ENCODE peak calls at places on chromosomes 5 and 9, in ten cellular contexts. L is prostate gland, G is brain microvascular endothelial cell, I is MM.1S, H is left ventricle myocardium inferior, Q is psoas muscle, K is RWPE2, P is left lung, W is GM12878, R is IMR-90. E is an unnamed sample. For H3K36me3, the result is how much of the 10 kb centered on the place peaks cover.

GRCh38 chr5:18772475-18772874 is 1138.2 kb downstream of the TAF11L14 start:
- DNase-seq in I (peak), W (no peak), P (no peak), L (no peak), G (no peak), Q (no peak), R (no peak), H (no peak), K (no peak), E (no peak)

GRCh38 chr9:99590879-99591278 is 230.8 kb upstream of the NR4A3 start:
- DNase-seq in L (no peak), K (no peak), R (no peak), Q (no peak), G (no peak), P (no peak), W (no peak), I (no peak), H (no peak), E (no peak)

GRCh38 chr5:149853019-149853648 is 91.5 kb downstream of the PDE6A start:
- DNase-seq in W (no peak), G (peak), P (peak), L (peak), K (no peak), H (peak), I (peak), Q (peak), R (peak), E (peak)

GRCh38 chr9:131835132-131835910 is 95.4 kb upstream of the RAPGEF1 start:
- DNase-seq in K (no peak), G (no peak), I (no peak), Q (peak), L (no peak), H (no peak), P (no peak), R (peak), W (no peak), E (no peak)

GRCh38 chr9:120608421-120608820 is 28.5 kb upstream of the CDK5RAP2 start:
- DNase-seq in L (no peak), G (no peak), K (no peak), Q (no peak), H (no peak), W (no peak), P (no peak), R (peak), I (no peak), E (no peak)

GRCh38 chr9:95102572-95102971 is 214.9 kb downstream of the FANCC start:
- DNase-seq in K (no peak), G (no peak), I (no peak), H (no peak), L (no peak), R (no peak), Q (no peak), P (no peak), W (no peak), E (no peak)

GRCh38 chr5:142356318-142356715 is 31.5 kb upstream of the SPRY4 start:
- DNase-seq in K (no peak), P (no peak), R (peak), G (no peak), W (no peak), H (no peak), Q (no peak), L (no peak), I (no peak), E (no peak)

GRCh38 chr5:110917161-110917875 is 154.2 kb upstream of the TSLP start:
- DNase-seq in P (no peak), L (no peak), H (no peak), R (peak), K (no peak), I (no peak), G (peak), Q (no peak), W (no peak), E (no peak)

GRCh38 chr5:945691-946541 is 53.2 kb downstream of the TRIP13 start:
- DNase-seq in P (no peak), W (no peak), I (no peak), Q (peak), L (no peak), G (no peak), H (no peak), R (no peak), K (peak), E (no peak)

GRCh38 chr5:147403659-147404640 is 105.9 kb downstream of the DPYSL3 start:
- DNase-seq in L (peak), P (peak), K (no peak), H (no peak), W (peak), I (peak), Q (peak), G (peak), R (peak), E (peak)

GRCh38 chr9:123742009-123742767 is 187.7 kb downstream of the DENND1A start:
- DNase-seq in W (no peak), H (peak), I (no peak), R (peak), G (no peak), Q (peak), K (no peak), P (no peak), L (no peak), E (peak)

GRCh38 chr5:39624268-39624886 is 199.6 kb upstream of the DAB2 start:
- DNase-seq in Q (no peak), H (no peak), I (no peak), R (peak), K (no peak), L (peak), P (no peak), G (peak), W (peak), E (no peak)

DNA sequence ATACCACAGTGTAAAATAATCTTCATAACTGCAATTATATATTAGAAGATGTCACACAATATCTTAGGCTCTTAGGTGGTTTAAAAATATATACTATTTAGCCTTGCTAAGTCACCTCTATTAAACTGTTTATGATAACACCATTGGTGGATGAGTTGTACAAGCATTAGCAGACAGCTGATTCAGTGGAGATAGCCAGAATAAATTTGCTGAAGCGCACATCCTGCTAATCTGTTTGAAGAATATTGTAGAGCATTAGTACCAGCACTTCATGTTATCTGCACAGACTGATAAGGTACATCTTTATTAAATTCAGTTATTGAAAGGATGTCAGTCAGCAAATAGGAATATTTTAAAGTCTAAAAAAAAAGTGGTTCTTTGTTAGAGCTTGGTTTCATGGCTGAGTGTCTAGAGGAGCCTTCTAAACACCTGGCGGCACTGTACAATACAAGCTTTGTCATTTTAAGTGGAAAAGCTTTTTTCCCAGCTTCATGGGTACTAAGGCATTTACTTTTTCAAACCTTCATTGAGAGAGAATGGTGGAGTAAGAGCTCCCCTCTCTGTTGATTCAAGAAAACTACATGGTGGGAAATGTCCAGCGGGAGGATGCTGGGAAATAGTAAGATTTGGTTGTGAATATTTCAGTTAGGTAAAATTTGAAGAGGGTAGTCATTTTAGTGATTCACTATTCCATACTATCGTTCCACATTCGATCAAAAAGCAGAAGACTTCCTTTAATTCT is 275.1 kb downstream of the SLF1 start:
- DNase-seq in L (no peak), K (no peak), I (no peak), Q (no peak), R (peak), P (no peak), W (no peak), G (no peak), H (no peak), E (no peak)
- TF ChIP-seq CTCF in L (no peak), K (peak), I (peak), Q (peak), R (peak), P (no peak), W (peak), G (peak), H (peak), E (no peak)

GRCh38 chr5:160049099-160049498 is 40.2 kb downstream of the TTC1 start:
- DNase-seq in G (no peak), I (no peak), K (no peak), Q (no peak), W (no peak), H (no peak), R (no peak), P (no peak), L (no peak), E (no peak)
- H3K36me3 ChIP-seq in G (under half), I (under half), K (half or more), Q (under half), W (under half), H (half or more), R (under half), P (half or more), L (under half), E (under half)

GRCh38 chr9:136687721-136688223 is 515 bp upstream of the AGPAT2 start:
- DNase-seq in W (no peak), G (no peak), L (no peak), P (peak), Q (peak), K (no peak), R (no peak), H (peak), I (no peak), E (no peak)
- H3K27ac ChIP-seq in W (peak), G (no peak), L (peak), P (peak), Q (peak), K (no peak), R (no peak), H (peak), I (no peak), E (peak)

GRCh38 chr5:135061001-135061400 is 27.0 kb upstream of the PITX1 start:
- DNase-seq in L (no peak), I (no peak), R (no peak), G (no peak), W (no peak), K (no peak), Q (peak), H (no peak), P (no peak), E (no peak)

GRCh38 chr5:135057233-135057632 is 23.2 kb upstream of the PITX1 start:
- DNase-seq in Q (no peak), W (no peak), P (no peak), H (no peak), L (no peak), R (no peak), I (no peak), G (no peak), K (no peak), E (no peak)

GRCh38 chr5:135058326-135058725 is 24.3 kb upstream of the PITX1 start:
- DNase-seq in W (no peak), G (no peak), Q (peak), K (no peak), H (no peak), P (no peak), L (no peak), I (no peak), R (no peak), E (no peak)

GRCh38 chr5:135060021-135060420 is 26.0 kb upstream of the PITX1 start:
- DNase-seq in G (no peak), W (no peak), P (no peak), I (no peak), Q (peak), L (no peak), K (no peak), H (no peak), R (no peak), E (no peak)

GRCh38 chr5:135059000-135059923 is 25.2 kb upstream of the PITX1 start:
- DNase-seq in R (no peak), H (no peak), I (no peak), Q (peak), L (no peak), P (no peak), W (no peak), K (no peak), G (no peak), E (no peak)
- TF ChIP-seq CTCF in R (no peak), H (no peak), I (no peak), Q (no peak), L (no peak), P (no peak), W (no peak), K (peak), G (no peak), E (no peak)

DNA sequence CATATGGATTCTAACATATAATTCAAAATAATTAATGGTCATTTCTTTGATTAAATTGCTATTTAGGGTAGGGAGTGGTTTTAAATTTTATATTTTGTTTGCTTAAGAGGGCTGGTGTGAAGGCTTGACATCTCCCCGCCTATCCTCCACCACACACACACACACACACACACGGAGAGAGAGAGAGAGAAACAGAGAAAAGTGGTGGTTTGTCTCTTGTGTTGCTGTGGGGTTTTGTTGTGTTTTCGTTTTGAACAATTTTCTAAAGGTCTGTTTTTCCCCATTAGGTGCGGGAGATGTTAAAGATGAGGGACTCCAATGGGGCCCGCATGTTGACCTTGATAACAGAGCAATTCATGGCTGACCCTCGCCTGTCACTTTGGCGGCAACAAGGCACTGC is 161.9 kb downstream of the ZSWIM6 start:
- DNase-seq in L (no peak), K (no peak), R (no peak), W (peak), H (no peak), Q (no peak), P (no peak), G (no peak), I (no peak), E (no peak)
- H3K36me3 ChIP-seq in L (under half), K (under half), R (under half), W (under half), H (under half), Q (under half), P (under half), G (under half), I (under half), E (under half)

GRCh38 chr9:19769213-19769612 is 19.6 kb downstream of the SLC24A2 start:
- DNase-seq in W (no peak), I (no peak), L (no peak), Q (no peak), H (no peak), R (no peak), K (no peak), P (no peak), G (no peak), E (no peak)

GRCh38 chr9:19768798-19769197 is 20.0 kb downstream of the SLC24A2 start:
- DNase-seq in K (no peak), I (no peak), G (no peak), P (no peak), L (no peak), R (no peak), H (no peak), W (no peak), Q (no peak), E (no peak)
- H3K27ac ChIP-seq in K (no peak), I (no peak), G (no peak), P (no peak), L (no peak), R (no peak), H (no peak), W (no peak), Q (no peak), E (no peak)

GRCh38 chr5:151597749-151598148 is 6.6 kb upstream of the FAT2 start:
- DNase-seq in P (no peak), H (no peak), R (no peak), W (no peak), Q (no peak), G (peak), I (no peak), K (no peak), L (no peak), E (no peak)
- TF ChIP-seq CTCF in P (no peak), H (no peak), R (no peak), W (no peak), Q (no peak), G (no peak), I (no peak), K (peak), L (no peak), E (no peak)

GRCh38 chr9:33461474-33461873 is 12.2 kb downstream of the NOL6 start:
- DNase-seq in G (no peak), L (no peak), H (no peak), R (no peak), K (no peak), Q (no peak), W (no peak), P (no peak), I (no peak), E (no peak)
- H3K36me3 ChIP-seq in G (half or more), L (under half), H (half or more), R (half or more), K (half or more), Q (under half), W (under half), P (half or more), I (under half), E (under half)